ENCODE peak calls at places on chromosomes 11 and 22, in five cellular contexts. U is H4; N is LoVo; R is CD8-positive, alpha-beta T cell; H is activated T-cell treated with anti-CD3 and anti-CD28 coated beads for 1 hour. S is an unnamed sample.

GRCh38 chr11:120302001-120302805 is 22.9 kb upstream of the TLCD5 start:
- DNase-seq in U (no peak), N (peak; percentile 11), R (no peak), H (no peak), S (peak; percentile 92)

GRCh38 chr22:20583471-20583922 is 76.1 kb downstream of the MED15 start:
- DNase-seq in U (no peak), N (no peak), R (no peak), H (no peak), S (no peak)

GRCh38 chr22:40326905-40327735 is 19.2 kb upstream of the ADSL start:
- DNase-seq in U (peak; percentile 21), N (no peak), R (no peak), H (no peak), S (no peak)

GRCh38 chr11:65880844-65881421 is 1.3 kb downstream of the CTSW start:
- DNase-seq in U (no peak), N (no peak), R (no peak), H (no peak), S (no peak)

GRCh38 chr11:23789938-23790371 is 706.9 kb upstream of the LUZP2 start:
- DNase-seq in U (peak; percentile 66), N (peak; percentile 62), R (no peak), H (no peak), S (no peak)

GRCh38 chr11:132312161-132312560 is 941.7 kb downstream of the NTM start:
- DNase-seq in U (no peak), N (peak; percentile 3), R (no peak), H (no peak), S (no peak)

GRCh38 chr11:69657456-69657910 is 16.5 kb downstream of the CCND1 start:
- DNase-seq in U (no peak), N (no peak), R (no peak), H (no peak), S (no peak)

GRCh38 chr11:44949160-44950035 is 1.3 kb downstream of the TP53I11 start:
- DNase-seq in U (no peak), N (no peak), R (no peak), H (peak; percentile 9), S (no peak)

GRCh38 chr11:113447621-113448310 is 27.4 kb downstream of the DRD2 start:
- DNase-seq in U (peak; percentile 63), N (no peak), R (no peak), H (no peak), S (no peak)

GRCh38 chr22:20591660-20592310 is 84.4 kb downstream of the MED15 start:
- DNase-seq in U (peak; percentile 78), N (no peak), R (no peak), H (no peak), S (no peak)

GRCh38 chr22:31588970-31589675 is 72.9 kb downstream of the PISD start:
- DNase-seq in U (no peak), N (peak; percentile 39), R (no peak), H (no peak), S (no peak)

GRCh38 chr11:134024420-134025085 is 44.3 kb upstream of the JAM3 start:
- DNase-seq in U (no peak), N (no peak), R (no peak), H (no peak), S (no peak)

GRCh38 chr11:67648140-67648795 is 2.3 kb downstream of the ACY3 start:
- DNase-seq in U (no peak), N (no peak), R (no peak), H (peak; percentile 30), S (peak; percentile 59)

GRCh38 chr11:125481531-125481930 is 14.5 kb downstream of the FEZ1 start:
- DNase-seq in U (no peak), N (no peak), R (no peak), H (no peak), S (no peak)

GRCh38 chr22:40241200-40241763 is 63.6 kb downstream of the TNRC6B start:
- DNase-seq in U (no peak), N (no peak), R (no peak), H (no peak), S (no peak)

GRCh38 chr22:38770257-38770949 is 14.6 kb upstream of the SUN2 start:
- DNase-seq in U (no peak), N (no peak), R (no peak), H (no peak), S (no peak)

GRCh38 chr11:75169101-75169885 is 18.4 kb downstream of the SLCO2B1 start:
- DNase-seq in U (no peak), N (no peak), R (no peak), H (no peak), S (no peak)

GRCh38 chr11:6755303-6755952 is 16.3 kb downstream of the OR2AG2 start:
- DNase-seq in U (peak; percentile 35), N (peak; percentile 46), R (no peak), H (peak; percentile 20), S (no peak)

GRCh38 chr22:24483966-24484545 is 11.1 kb upstream of the UPB1 start:
- DNase-seq in U (no peak), N (no peak), R (no peak), H (no peak), S (no peak)

GRCh38 chr11:112693781-112694180 is 267.4 kb upstream of the NCAM1 start:
- DNase-seq in U (no peak), N (no peak), R (no peak), H (no peak), S (no peak)

GRCh38 chr11:70826950-70827349 is 425.4 kb downstream of the SHANK2 start:
- DNase-seq in U (no peak), N (no peak), R (no peak), H (no peak), S (no peak)

GRCh38 chr11:61787928-61788491 is 4.4 kb downstream of the TMEM258 start:
- DNase-seq in U (no peak), N (peak; percentile 40), R (no peak), H (no peak), S (no peak)

GRCh38 chr11:795638-796564 is 2.2 kb downstream of the SLC25A22 start:
- DNase-seq in U (peak; percentile 89), N (peak; percentile 80), R (peak; percentile 45), H (peak; percentile 65), S (peak; percentile 47)

GRCh38 chr11:45272701-45273100 is 13.4 kb downstream of the SYT13 start:
- DNase-seq in U (no peak), N (no peak), R (no peak), H (no peak), S (no peak)

GRCh38 chr11:2719831-2720603 is 20.2 kb upstream of the KCNQ1OT1 start:
- DNase-seq in U (no peak), N (no peak), R (no peak), H (no peak), S (no peak)

GRCh38 chr11:74279256-74279655 is 32.2 kb downstream of the P4HA3 start:
- DNase-seq in U (no peak), N (no peak), R (no peak), H (no peak), S (no peak)

GRCh38 chr11:9566561-9567063 is 6.9 kb upstream of the WEE1 start:
- DNase-seq in U (no peak), N (no peak), R (no peak), H (no peak), S (no peak)

GRCh38 chr11:118157186-118157895 is 4.7 kb upstream of the SCN4B start:
- DNase-seq in U (no peak), N (no peak), R (no peak), H (no peak), S (no peak)

GRCh38 chr22:40204331-40205116 is 26.8 kb downstream of the TNRC6B start:
- DNase-seq in U (no peak), N (no peak), R (no peak), H (no peak), S (no peak)

GRCh38 chr22:42368379-42369249 is 63.6 kb downstream of the NFAM1 start:
- DNase-seq in U (no peak), N (peak; percentile 6), R (no peak), H (no peak), S (peak; percentile 8)

GRCh38 chr11:88050247-88050646 is 125.0 kb downstream of the RAB38 start:
- DNase-seq in U (no peak), N (no peak), R (no peak), H (no peak), S (no peak)

GRCh38 chr11:13958596-13958995 is 3.9 kb upstream of the SPON1 start:
- DNase-seq in U (no peak), N (no peak), R (no peak), H (no peak), S (no peak)

GRCh38 chr11:19493446-19493845 is 219.2 kb upstream of the NAV2 start:
- DNase-seq in U (no peak), N (no peak), R (no peak), H (no peak), S (no peak)

GRCh38 chr22:48886604-48887393 is 940.9 kb downstream of the BRD1 start:
- DNase-seq in U (no peak), N (no peak), R (no peak), H (no peak), S (no peak)

GRCh38 chr11:78801161-78801884 is 226.7 kb upstream of the NARS2 start:
- DNase-seq in U (peak; percentile 91), N (no peak), R (no peak), H (no peak), S (no peak)